ENCODE peak calls at places on chromosome 19, in seven cellular contexts. B is activated CD8-positive, alpha-beta memory T cell treated with anti-CD3 and anti-CD28 coated beads for 1 hour; J is GM23338; K is germinal center; A is frontal cortex; S is neuronal stem cell; O is AG09319. U is an unnamed sample.

GRCh38 chr19:1400281-1401137 is 833 bp downstream of the GAMT start:
- DNase-seq in B (no peak), K (peak), A (peak), O (no peak), J (no peak), S (no peak), U (no peak)

GRCh38 chr19:5880604-5881078 is 10.3 kb upstream of the FUT5 start:
- DNase-seq in A (no peak), B (no peak), S (no peak), K (no peak), O (no peak), J (peak), U (no peak)

GRCh38 chr19:43527860-43528622 is 1.0 kb upstream of the ETHE1 start:
- DNase-seq in J (no peak), O (no peak), B (no peak), S (no peak), K (no peak), A (no peak), U (no peak)

GRCh38 chr19:53101518-53101917 is 1.7 kb downstream of the ZNF160 start:
- DNase-seq in J (peak), S (no peak), K (peak), O (no peak), B (no peak), A (no peak), U (no peak)

GRCh38 chr19:53102701-53103140 is 501 bp downstream of the ZNF160 start:
- DNase-seq in B (peak), K (peak), O (no peak), A (no peak), S (no peak), J (peak), U (no peak)

GRCh38 chr19:18809149-18809978 is 18.3 kb upstream of the COMP start:
- DNase-seq in B (no peak), S (no peak), A (no peak), K (no peak), O (peak), J (no peak), U (peak)

GRCh38 chr19:39659791-39660190 is 4.1 kb downstream of the LGALS16 start:
- DNase-seq in O (no peak), J (no peak), B (no peak), S (no peak), A (no peak), K (no peak), U (no peak)

GRCh38 chr19:45243144-45243732 is 2.0 kb downstream of the EXOC3L2 start:
- DNase-seq in K (no peak), J (no peak), O (no peak), B (no peak), S (no peak), A (no peak), U (no peak)

GRCh38 chr19:4803736-4804695 is 12.5 kb downstream of the FEM1A start:
- DNase-seq in J (peak), O (no peak), K (peak), A (no peak), S (peak), B (peak), U (no peak)

GRCh38 chr19:40888191-40888590 is 6.2 kb upstream of the CYP2A7 start:
- DNase-seq in B (no peak), O (no peak), J (no peak), S (no peak), K (no peak), A (no peak), U (no peak)

GRCh38 chr19:39823693-39824092 is 10.3 kb downstream of the DYRK1B start:
- DNase-seq in O (no peak), B (no peak), S (no peak), A (no peak), J (peak), K (no peak), U (no peak)

GRCh38 chr19:19777692-19778091 is 43.9 kb downstream of the ZNF506 start:
- DNase-seq in O (no peak), K (no peak), J (no peak), B (no peak), S (no peak), A (no peak), U (no peak)

GRCh38 chr19:55491546-55492360 is 3.5 kb downstream of the SSC5D start:
- DNase-seq in O (no peak), S (no peak), K (no peak), A (no peak), J (no peak), B (no peak), U (no peak)

GRCh38 chr19:5652261-5652660 is 28.1 kb downstream of the MICOS13 start:
- DNase-seq in K (no peak), O (no peak), A (no peak), J (no peak), B (no peak), S (no peak), U (no peak)

GRCh38 chr19:11268783-11269267 is 6.5 kb upstream of the DOCK6 start:
- DNase-seq in S (no peak), B (no peak), O (no peak), J (no peak), A (no peak), K (no peak), U (no peak)

GRCh38 chr19:37938379-37938778 is 31.4 kb downstream of the SIPA1L3 start:
- DNase-seq in K (no peak), A (no peak), J (no peak), O (no peak), S (no peak), B (no peak), U (no peak)

GRCh38 chr19:46385636-46386035 is 27.7 kb downstream of the CCDC8 start:
- DNase-seq in K (no peak), O (no peak), J (no peak), S (no peak), A (no peak), B (no peak), U (no peak)

GRCh38 chr19:13121551-13122274 is 3.6 kb downstream of the NACC1 start:
- DNase-seq in S (no peak), J (no peak), O (no peak), K (no peak), A (no peak), B (no peak), U (no peak)

GRCh38 chr19:4172861-4173473 is 9.4 kb downstream of the SIRT6 start:
- DNase-seq in K (peak), S (peak), A (no peak), O (no peak), B (peak), J (peak), U (no peak)

GRCh38 chr19:32566246-32566830 is 14.7 kb upstream of the PDCD5 start:
- DNase-seq in O (no peak), S (no peak), J (no peak), A (no peak), B (no peak), K (no peak), U (no peak)

GRCh38 chr19:16075430-16076153 is 703 bp upstream of the TPM4 start:
- DNase-seq in O (no peak), J (no peak), S (no peak), B (no peak), A (no peak), K (no peak), U (no peak)

GRCh38 chr19:18543814-18544475 is 572 bp upstream of the FKBP8 start:
- DNase-seq in S (peak), J (peak), B (peak), K (peak), A (no peak), O (no peak), U (no peak)

GRCh38 chr19:17339088-17339741 is 1.9 kb downstream of the GTPBP3 start:
- DNase-seq in A (no peak), J (peak), B (no peak), O (no peak), S (no peak), K (peak), U (no peak)

GRCh38 chr19:10120538-10121198 is 969 bp upstream of the EIF3G start:
- DNase-seq in O (peak), J (no peak), A (no peak), K (no peak), B (no peak), S (no peak), U (peak)

GRCh38 chr19:36604656-36605100 is 435 bp upstream of the ZNF382 start:
- DNase-seq in A (peak), S (no peak), K (peak), J (peak), O (no peak), B (peak), U (no peak)

GRCh38 chr19:55447421-55448174 is 4.5 kb upstream of the SHISA7 start:
- DNase-seq in J (peak), O (no peak), K (no peak), A (peak), B (no peak), S (no peak), U (no peak)

GRCh38 chr19:53537523-53538377 is at the start of gene ZNF331:
- DNase-seq in O (peak), S (peak), A (peak), B (peak), K (peak), J (peak), U (peak)